ENCODE peak calls at places on chromosome 6, in nine cellular contexts. L is ovary; W is uterus; S is caudate nucleus; F is CD4-positive, CD25-positive, alpha-beta regulatory T cell; U is prostate gland; Z is dorsolateral prefrontal cortex; N is stomach; T is left ventricle myocardium inferior. X is an unnamed sample.

GRCh38 chr6:35737413-35738211 is 780 bp downstream of the ARMC12 start:
- DNase-seq in L (no peak), W (no peak), S (no peak), F (peak; percentile 78), U (peak; percentile 54), Z (no peak), N (no peak), T (no peak), X (peak; percentile 1)

GRCh38 chr6:161626132-161626676 is 352.3 kb upstream of the AGPAT4 start:
- DNase-seq in L (no peak), W (no peak), S (no peak), F (no peak), U (no peak), Z (no peak), N (no peak), T (no peak), X (no peak)

GRCh38 chr6:147078106-147078505 is 126.1 kb upstream of the STXBP5 start:
- DNase-seq in L (no peak), W (no peak), S (no peak), F (no peak), U (no peak), Z (no peak), N (peak; percentile 55), T (no peak), X (no peak)

GRCh38 chr6:30837870-30838269 is 46.4 kb upstream of the DDR1 start:
- DNase-seq in L (no peak), W (no peak), S (no peak), F (no peak), U (no peak), Z (no peak), N (no peak), T (no peak), X (no peak)

GRCh38 chr6:32107447-32107846 is 1.7 kb downstream of the TNXB start:
- DNase-seq in L (peak; percentile 52), W (peak; percentile 55), S (no peak), F (no peak), U (no peak), Z (no peak), N (no peak), T (no peak), X (peak; percentile 71)

GRCh38 chr6:68575765-68576439 is 59.2 kb upstream of the ADGRB3 start:
- DNase-seq in L (no peak), W (no peak), S (peak; percentile 4), F (no peak), U (no peak), Z (peak; percentile 56), N (no peak), T (no peak), X (no peak)

GRCh38 chr6:128491041-128491642 is 29.3 kb downstream of the PTPRK start:
- DNase-seq in L (no peak), W (no peak), S (no peak), F (no peak), U (peak; percentile 66), Z (no peak), N (no peak), T (no peak), X (peak; percentile 32)

GRCh38 chr6:45278367-45278766 is 49.8 kb upstream of the RUNX2 start:
- DNase-seq in L (no peak), W (no peak), S (no peak), F (no peak), U (no peak), Z (no peak), N (no peak), T (no peak), X (no peak)

GRCh38 chr6:11566609-11567008 is 29.1 kb downstream of the TMEM170B start:
- DNase-seq in L (no peak), W (no peak), S (no peak), F (no peak), U (no peak), Z (no peak), N (no peak), T (no peak), X (no peak)

GRCh38 chr6:36631326-36632046 is 37.3 kb downstream of the SRSF3 start:
- DNase-seq in L (no peak), W (no peak), S (no peak), F (no peak), U (no peak), Z (no peak), N (no peak), T (no peak), X (no peak)

GRCh38 chr6:28368522-28368921 is 18.8 kb downstream of the ZKSCAN3 start:
- DNase-seq in L (no peak), W (no peak), S (no peak), F (no peak), U (no peak), Z (no peak), N (no peak), T (no peak), X (no peak)

GRCh38 chr6:143110996-143111395 is 50.3 kb downstream of the AIG1 start:
- DNase-seq in L (no peak), W (no peak), S (no peak), F (no peak), U (no peak), Z (no peak), N (no peak), T (no peak), X (no peak)

GRCh38 chr6:118746100-118746874 is 94.9 kb upstream of the CEP85L start:
- DNase-seq in L (no peak), W (no peak), S (no peak), F (no peak), U (no peak), Z (no peak), N (no peak), T (no peak), X (no peak)

GRCh38 chr6:7377961-7378360 is 11.6 kb downstream of the CAGE1 start:
- DNase-seq in L (no peak), W (no peak), S (no peak), F (no peak), U (no peak), Z (no peak), N (no peak), T (no peak), X (no peak)

GRCh38 chr6:99940582-99940981 is 53.4 kb downstream of the MCHR2 start:
- DNase-seq in L (no peak), W (no peak), S (no peak), F (no peak), U (no peak), Z (no peak), N (no peak), T (no peak), X (no peak)

GRCh38 chr6:157981132-157981394 is 600 bp upstream of the SYNJ2 start:
- DNase-seq in L (no peak), W (no peak), S (no peak), F (no peak), U (no peak), Z (no peak), N (no peak), T (no peak), X (peak; percentile 73)

GRCh38 chr6:169328112-169328801 is 74.6 kb upstream of the THBS2 start:
- DNase-seq in L (no peak), W (peak; percentile 69), S (no peak), F (no peak), U (no peak), Z (no peak), N (no peak), T (no peak), X (no peak)

GRCh38 chr6:44052419-44053011 is 74.7 kb downstream of the MRPL14 start:
- DNase-seq in L (no peak), W (no peak), S (no peak), F (no peak), U (no peak), Z (no peak), N (no peak), T (no peak), X (peak; percentile 43)
- H3K27ac ChIP-seq in L (no peak overlapping the region), W (peak overlapping the region; percentile 91), S (no peak overlapping the region), F (no peak overlapping the region), U (no peak overlapping the region), Z (peak overlapping the region; percentile 72), N (peak overlapping the region; percentile 43), T (peak overlapping the region; percentile 67), X (peak overlapping the region; percentile 61)

GRCh38 chr6:111846511-111847409 is 26.5 kb downstream of the FYN start:
- DNase-seq in L (no peak), W (no peak), S (no peak), F (peak; percentile 70), U (no peak), Z (no peak), N (no peak), T (peak; percentile 66), X (peak; percentile 76)

GRCh38 chr6:111852704-111853103 is 20.5 kb downstream of the FYN start:
- DNase-seq in L (no peak), W (no peak), S (no peak), F (peak; percentile 39), U (no peak), Z (no peak), N (no peak), T (no peak), X (no peak)

GRCh38 chr6:111849298-111849697 is 24.0 kb downstream of the FYN start:
- DNase-seq in L (no peak), W (no peak), S (no peak), F (no peak), U (no peak), Z (no peak), N (no peak), T (no peak), X (no peak)

GRCh38 chr6:111848262-111848661 is 25.0 kb downstream of the FYN start:
- DNase-seq in L (no peak), W (no peak), S (no peak), F (no peak), U (no peak), Z (no peak), N (no peak), T (no peak), X (no peak)

GRCh38 chr6:111850288-111850937 is 22.8 kb downstream of the FYN start:
- DNase-seq in L (no peak), W (no peak), S (peak; percentile 42), F (no peak), U (no peak), Z (peak; percentile 62), N (no peak), T (peak; percentile 59), X (peak; percentile 75)
- H3K27ac ChIP-seq in L (no peak overlapping the region), W (no peak overlapping the region), S (no peak overlapping the region), F (peak overlapping the region; percentile 52), U (no peak overlapping the region), Z (peak overlapping the region; percentile 16), N (no peak overlapping the region), T (peak overlapping the region; percentile 13), X (peak overlapping the region; percentile 44)

DNA sequence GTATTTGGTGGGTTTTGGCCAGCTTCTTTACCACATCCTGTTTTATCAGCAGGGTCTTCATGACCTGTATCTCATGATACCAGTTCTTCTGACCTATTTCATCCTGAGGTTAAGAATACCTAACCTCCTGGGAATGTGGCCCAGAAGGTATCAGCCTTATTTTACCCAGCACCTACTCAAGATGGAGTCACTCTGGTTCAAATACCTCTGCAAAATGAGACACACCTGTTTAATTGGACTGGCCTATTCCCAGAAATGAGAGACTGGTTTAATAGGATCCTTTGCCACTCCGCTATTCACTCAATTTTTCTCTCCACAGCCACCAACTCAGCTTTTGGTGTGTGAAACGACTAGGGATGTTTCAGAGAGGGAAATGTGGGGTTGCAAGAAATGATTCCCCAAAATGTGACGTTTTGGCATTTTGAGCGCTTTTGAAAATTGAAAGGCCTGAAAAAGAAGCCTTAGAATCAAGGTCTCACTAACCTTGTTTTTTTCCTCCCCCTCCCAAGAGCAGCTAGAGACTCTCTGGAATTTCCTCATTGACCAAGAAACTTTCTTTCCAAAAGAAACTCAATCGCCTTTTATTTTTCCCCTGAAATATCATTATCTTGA is 45.5 kb upstream of the RNGTT start:
- DNase-seq in L (no peak), W (no peak), S (no peak), F (no peak), U (no peak), Z (no peak), N (no peak), T (no peak), X (no peak)
- H3K27ac ChIP-seq in L (no peak overlapping the region), W (no peak overlapping the region), S (no peak overlapping the region), F (no peak overlapping the region), U (no peak overlapping the region), Z (no peak overlapping the region), N (no peak overlapping the region), T (no peak overlapping the region), X (no peak overlapping the region)

GRCh38 chr6:5992551-5993225 is 14.0 kb downstream of the NRN1 start:
- DNase-seq in L (no peak), W (no peak), S (no peak), F (no peak), U (no peak), Z (no peak), N (no peak), T (no peak), X (no peak)
- H3K27ac ChIP-seq in L (no peak overlapping the region), W (no peak overlapping the region), S (no peak overlapping the region), F (no peak overlapping the region), U (no peak overlapping the region), Z (no peak overlapping the region), N (no peak overlapping the region), T (no peak overlapping the region), X (no peak overlapping the region)

X was measured in right cardiac atrium.